ENCODE peak calls at places on chromosomes 2 and 18, in five cellular contexts. G is Peyer's patch, B is ovary, Z is transverse colon, Q is spleen. E is an unnamed sample.

GRCh38 chr2:86661333-86661732 is 37.7 kb upstream of the RNF103 start:
- DNase-seq in Q (no peak), B (no peak), G (no peak), Z (no peak), E (no peak)

GRCh38 chr2:24793752-24794477 is 690 bp downstream of the CENPO start:
- DNase-seq in B (no peak), Q (no peak), Z (no peak), G (no peak), E (no peak)

GRCh38 chr2:183892315-183892941 is 705.9 kb upstream of the ZNF804A start:
- DNase-seq in G (no peak), Q (no peak), Z (no peak), B (no peak), E (no peak)

GRCh38 chr2:69567157-69567908 is 76.2 kb downstream of the AAK1 start:
- DNase-seq in B (no peak), Q (no peak), G (no peak), Z (no peak), E (no peak)

GRCh38 chr18:23071285-23071684 is 64.0 kb upstream of the CABLES1 start:
- DNase-seq in G (peak), Z (peak), Q (peak), B (no peak), E (no peak)

GRCh38 chr2:74481961-74482800 is 617 bp downstream of the CCDC142 start:
- DNase-seq in Q (peak), G (no peak), Z (peak), B (no peak), E (no peak)

GRCh38 chr18:59835656-59836379 is 64.0 kb upstream of the PMAIP1 start:
- DNase-seq in G (no peak), Z (no peak), B (no peak), Q (no peak), E (no peak)

GRCh38 chr2:146986161-146986560 is 858.7 kb upstream of the ACVR2A start:
- DNase-seq in B (no peak), Z (no peak), Q (no peak), G (no peak), E (no peak)

GRCh38 chr2:165610591-165611029 is 141.1 kb downstream of the CSRNP3 start:
- DNase-seq in G (no peak), Z (no peak), Q (no peak), B (no peak), E (no peak)

GRCh38 chr2:233034-233433 is 30.8 kb downstream of the SH3YL1 start:
- DNase-seq in B (no peak), G (no peak), Q (no peak), Z (no peak), E (no peak)

GRCh38 chr2:162890690-162891311 is 52.2 kb upstream of the KCNH7 start:
- DNase-seq in Z (no peak), B (no peak), Q (no peak), G (no peak), E (no peak)

GRCh38 chr2:238441262-238442114 is 14.8 kb downstream of the ASB1 start:
- DNase-seq in Z (no peak), G (no peak), Q (no peak), B (no peak), E (no peak)

GRCh38 chr2:72539145-72539552 is 286.7 kb downstream of the EXOC6B start:
- DNase-seq in G (no peak), Z (no peak), B (no peak), Q (no peak), E (no peak)

GRCh38 chr2:200931227-200931626 is 32.2 kb downstream of the ORC2 start:
- DNase-seq in G (no peak), Q (no peak), Z (no peak), B (no peak), E (no peak)

GRCh38 chr2:227482638-227483340 is 10.8 kb downstream of the AGFG1 start:
- DNase-seq in Q (no peak), B (no peak), G (no peak), Z (no peak), E (no peak)

GRCh38 chr2:160351978-160352377 is 141.6 kb downstream of the RBMS1 start:
- DNase-seq in B (no peak), Z (no peak), Q (no peak), G (no peak), E (no peak)

GRCh38 chr2:221731432-221731831 is 159.3 kb upstream of the EPHA4 start:
- DNase-seq in Z (no peak), Q (no peak), G (no peak), B (no peak), E (no peak)

GRCh38 chr2:64328415-64328722 is 125.6 kb upstream of the LGALSL start:
- DNase-seq in G (no peak), Q (no peak), B (no peak), Z (no peak), E (no peak)

DNA sequence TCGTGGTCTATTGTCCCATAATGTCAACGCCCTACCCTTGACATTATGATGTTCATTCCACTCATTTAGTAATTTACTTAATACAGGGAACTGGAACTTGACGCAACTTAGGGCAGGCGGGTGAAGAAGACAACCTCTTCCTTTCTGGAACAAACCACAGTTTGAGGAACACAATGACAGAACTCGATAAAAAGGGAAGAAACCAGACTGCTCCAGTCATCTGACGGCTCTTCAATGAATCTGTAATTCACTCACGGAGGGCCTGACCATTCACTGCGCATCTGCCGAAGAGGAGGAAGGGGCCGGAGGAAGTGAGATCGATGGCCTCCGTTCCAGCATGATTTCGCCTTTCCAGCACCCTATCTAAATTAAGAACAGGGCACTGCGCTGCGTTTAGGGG is 83.2 kb downstream of the BCL2 start:
- DNase-seq in Q (peak), Z (no peak), B (no peak), G (no peak), E (no peak)
- TF ChIP-seq POLR2A in Q (no peak), Z (no peak), B (no peak), G (no peak), E (no peak)

DNA sequence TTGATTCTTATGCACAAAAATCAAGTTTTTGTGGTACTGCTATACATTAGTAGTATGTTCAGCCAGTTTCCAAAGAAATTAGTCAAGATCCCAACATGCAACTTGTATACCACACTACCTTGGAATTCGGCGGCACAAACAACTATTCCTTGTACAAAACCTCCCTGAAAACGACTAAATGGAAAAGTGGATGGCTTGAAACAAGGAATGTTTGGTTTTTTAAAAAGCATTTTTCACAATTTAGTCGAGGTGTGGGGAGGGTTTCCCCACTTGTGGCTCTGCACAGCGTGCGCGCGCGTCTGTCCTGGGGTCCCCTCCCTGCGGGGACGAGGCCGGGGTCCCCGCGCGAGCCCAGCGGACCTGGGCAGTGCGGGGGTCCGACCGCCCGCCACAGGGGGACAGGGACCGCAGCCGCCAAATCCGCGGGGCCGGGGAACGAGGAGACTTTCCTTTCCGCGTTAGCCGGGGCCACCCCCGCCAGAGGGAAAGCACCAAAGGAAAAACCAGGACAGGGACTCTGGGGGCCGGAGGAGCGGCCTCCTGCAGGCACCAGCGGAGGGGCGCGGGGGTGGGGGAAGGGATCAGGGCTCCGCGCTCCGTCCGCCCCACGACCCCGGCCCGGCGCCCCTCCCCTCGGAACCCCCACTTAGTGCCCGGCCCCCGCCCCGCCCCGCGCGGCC is 534 bp upstream of the SOCS6 start:
- DNase-seq in Z (peak), G (no peak), Q (no peak), B (peak), E (peak)
- H3K4me3 ChIP-seq in Z (peak), G (peak), Q (peak), B (peak), E (peak)

DNA sequence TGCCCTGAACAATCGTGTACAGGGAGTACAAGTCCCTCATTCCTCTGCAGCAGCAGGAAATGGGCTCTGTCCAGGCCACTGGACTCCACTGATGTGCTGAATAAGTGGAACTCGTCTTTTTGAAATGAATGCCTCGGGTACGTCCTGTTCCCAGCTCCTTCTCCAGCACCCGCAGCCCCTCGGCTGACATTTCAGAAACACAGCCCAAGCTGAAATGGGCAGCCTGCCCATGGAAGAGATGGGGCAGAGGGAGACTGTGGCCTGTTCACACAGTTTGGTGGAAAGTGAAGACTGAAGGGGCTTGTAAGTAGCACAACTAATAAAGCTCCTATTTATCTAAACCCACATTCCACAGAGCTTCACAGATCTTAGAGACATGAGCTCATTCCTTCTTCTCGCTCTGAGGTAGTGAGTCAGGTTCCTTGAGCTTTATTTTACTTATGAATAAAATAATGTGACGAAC is 498.6 kb downstream of the TXNL1 start:
- DNase-seq in B (peak), Z (peak), Q (no peak), G (no peak), E (peak)
- H3K27ac ChIP-seq in B (no peak), Z (peak), Q (peak), G (peak), E (peak)

GRCh38 chr18:46324556-46324955 is 220.4 kb downstream of the HAUS1 start:
- DNase-seq in Z (no peak), B (no peak), Q (no peak), G (no peak), E (no peak)
- TF ChIP-seq POLR2A in Z (no peak), B (no peak), Q (no peak), G (no peak), E (no peak)

DNA sequence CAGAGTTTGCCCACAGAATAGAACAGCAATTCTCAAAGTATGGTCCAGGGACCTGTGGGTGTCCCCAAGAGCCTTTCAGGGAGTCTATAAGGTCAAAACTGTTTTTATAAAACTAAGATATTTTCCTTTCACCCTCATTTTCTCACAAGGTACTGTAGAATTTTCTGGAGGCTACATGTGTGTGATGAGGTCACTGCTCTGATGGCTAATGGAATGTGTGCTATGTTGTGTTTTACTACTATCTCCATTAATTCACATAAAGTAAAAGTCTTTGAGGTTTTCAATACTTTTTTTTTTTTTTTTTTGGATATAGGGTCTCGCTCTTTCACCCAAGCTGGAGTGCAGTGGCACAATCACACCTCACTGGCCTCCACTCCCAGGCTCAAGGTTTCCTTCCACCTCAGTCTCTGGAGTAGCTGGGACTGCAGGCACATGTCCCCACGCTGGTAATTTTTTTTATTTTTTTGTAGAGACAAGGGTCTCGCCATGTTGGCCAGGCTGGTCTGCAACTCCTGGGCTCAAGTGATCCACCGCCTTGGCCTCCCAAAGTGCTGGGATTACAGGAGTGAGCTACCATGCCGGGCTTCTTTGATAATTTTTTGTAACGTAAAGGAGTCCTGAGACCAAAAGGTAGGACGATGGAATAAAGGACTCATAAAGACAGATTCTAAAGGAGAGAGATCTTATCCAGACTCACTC is 1.8 kb downstream of the TRABD2A start:
- DNase-seq in G (peak), Q (no peak), Z (no peak), B (no peak), E (no peak)
- H3K4me3 ChIP-seq in G (no peak), Q (peak), Z (no peak), B (peak), E (no peak)

GRCh38 chr18:9405977-9406376 is 69.3 kb upstream of the RALBP1 start:
- DNase-seq in Q (no peak), B (no peak), Z (no peak), G (no peak), E (no peak)

GRCh38 chr18:9404565-9405060 is 70.0 kb downstream of the TWSG1 start:
- DNase-seq in G (no peak), Z (no peak), B (no peak), Q (peak), E (no peak)

GRCh38 chr18:9401166-9401565 is 66.6 kb downstream of the TWSG1 start:
- DNase-seq in B (no peak), Q (no peak), G (no peak), Z (no peak), E (no peak)

GRCh38 chr18:9405130-9405529 is 70.2 kb upstream of the RALBP1 start:
- DNase-seq in Q (no peak), Z (no peak), G (no peak), B (no peak), E (no peak)

GRCh38 chr18:9403795-9404564 is 69.4 kb downstream of the TWSG1 start:
- DNase-seq in B (no peak), G (no peak), Z (no peak), Q (no peak), E (no peak)
- H3K27ac ChIP-seq in B (no peak), G (no peak), Z (no peak), Q (peak), E (no peak)

DNA sequence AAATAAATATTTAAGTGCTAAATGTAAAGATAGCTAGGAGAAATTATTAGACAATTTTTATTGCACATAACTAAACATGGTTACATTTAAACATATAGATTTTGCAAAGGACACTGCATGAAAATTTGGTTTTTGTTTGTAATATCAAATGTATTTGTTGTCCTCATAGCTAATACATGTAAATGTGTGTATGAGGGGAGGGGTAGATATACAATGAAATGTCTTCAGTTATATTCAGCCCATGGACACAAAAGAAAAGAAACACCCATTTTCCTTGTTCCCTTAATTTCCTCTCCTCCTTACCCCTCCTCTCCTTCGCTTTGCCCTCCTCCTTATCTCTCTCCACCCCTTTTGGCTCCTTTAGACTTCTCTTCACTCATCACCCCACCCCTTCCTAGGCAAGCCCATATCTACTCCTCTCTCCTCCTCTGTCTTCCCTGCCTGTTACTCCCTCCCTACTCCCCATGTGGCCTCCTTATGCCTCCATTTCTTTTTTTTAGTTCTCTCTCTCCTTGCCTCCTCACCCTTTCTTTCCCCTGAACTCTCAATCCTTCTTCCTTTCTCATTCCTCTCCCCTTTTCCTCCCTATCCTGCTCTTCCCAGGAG is 1.4 kb downstream of the COL3A1 start:
- DNase-seq in B (no peak), G (no peak), Q (no peak), Z (peak), E (peak)
- TF ChIP-seq POLR2A in B (peak), G (peak), Q (no peak), Z (peak), E (peak)